ENCODE peak calls at places on chromosomes 16 and 17, in eight cellular contexts. D, M, Q, S, H, O, W and K are unnamed samples.

GRCh38 chr17:60354223-60354622 is 37.7 kb downstream of the USP32 start:
- DNase-seq in D (no peak), M (no peak), Q (no peak), S (peak; percentile 88), H (peak; percentile 81), O (no peak), W (no peak), K (no peak)

GRCh38 chr17:38604479-38605229 is 1.1 kb downstream of the SRCIN1 start:
- DNase-seq in D (no peak), M (peak; percentile 26), Q (peak; percentile 13), S (no peak), H (no peak), O (no peak), W (no peak), K (no peak)

GRCh38 chr16:12090162-12090552 is 113.6 kb downstream of the SNX29 start:
- DNase-seq in D (peak; percentile 26), M (no peak), Q (no peak), S (no peak), H (no peak), O (peak; percentile 57), W (no peak), K (peak; percentile 12)

GRCh38 chr16:87945351-87946042 is 5.7 kb upstream of the BANP start:
- DNase-seq in D (no peak), M (peak; percentile 71), Q (no peak), S (peak; percentile 69), H (no peak), O (peak; percentile 89), W (no peak), K (peak; percentile 83)

GRCh38 chr16:17951273-17951845 is 385.2 kb downstream of the NPIPA8 start:
- DNase-seq in D (no peak), M (no peak), Q (no peak), S (no peak), H (peak; percentile 6), O (no peak), W (no peak), K (no peak)

GRCh38 chr17:78759203-78759968 is 22.7 kb downstream of the CYTH1 start:
- DNase-seq in D (peak; percentile 52), M (peak; percentile 75), Q (peak; percentile 79), S (peak; percentile 61), H (no peak), O (peak; percentile 77), W (no peak), K (peak; percentile 88)

GRCh38 chr17:72539981-72540897 is 419.4 kb downstream of the SOX9 start:
- DNase-seq in D (peak; percentile 75), M (peak; percentile 73), Q (peak; percentile 21), S (peak; percentile 55), H (peak; percentile 64), O (peak; percentile 85), W (peak; percentile 56), K (peak; percentile 84)

GRCh38 chr17:37570527-37571093 is 38.6 kb downstream of the SYNRG start:
- DNase-seq in D (no peak), M (peak; percentile 62), Q (peak; percentile 8), S (peak; percentile 59), H (peak; percentile 76), O (peak; percentile 66), W (peak; percentile 69), K (no peak)

GRCh38 chr16:10992112-10992511 is 47.7 kb downstream of the CLEC16A start:
- DNase-seq in D (no peak), M (no peak), Q (no peak), S (peak; percentile 75), H (peak; percentile 72), O (no peak), W (no peak), K (no peak)

GRCh38 chr17:40092581-40092980 is 7.8 kb downstream of the NR1D1 start:
- DNase-seq in D (no peak), M (no peak), Q (no peak), S (no peak), H (no peak), O (no peak), W (no peak), K (no peak)

GRCh38 chr17:50344712-50345380 is 1.1 kb upstream of the XYLT2 start:
- DNase-seq in D (no peak), M (peak; percentile 36), Q (no peak), S (no peak), H (no peak), O (no peak), W (no peak), K (no peak)

GRCh38 chr17:57366177-57366557 is 109.8 kb downstream of the MSI2 start:
- DNase-seq in D (no peak), M (no peak), Q (no peak), S (no peak), H (no peak), O (no peak), W (no peak), K (no peak)

GRCh38 chr16:530111-530817 is 2.8 kb downstream of the CAPN15 start:
- DNase-seq in D (no peak), M (peak; percentile 64), Q (no peak), S (no peak), H (no peak), O (no peak), W (no peak), K (no peak)

GRCh38 chr17:66753126-66753920 is 81.6 kb upstream of the CACNG5 start:
- DNase-seq in D (no peak), M (no peak), Q (no peak), S (no peak), H (no peak), O (no peak), W (no peak), K (no peak)

GRCh38 chr16:1715220-1715619 is 9.2 kb downstream of the MAPK8IP3 start:
- DNase-seq in D (no peak), M (no peak), Q (no peak), S (no peak), H (no peak), O (no peak), W (no peak), K (no peak)

GRCh38 chr17:4895676-4896331 is 3.5 kb upstream of the C17orf107 start:
- DNase-seq in D (no peak), M (no peak), Q (no peak), S (no peak), H (no peak), O (no peak), W (no peak), K (no peak)

GRCh38 chr16:68762996-68763756 is 26.1 kb downstream of the CDH1 start:
- DNase-seq in D (no peak), M (no peak), Q (no peak), S (no peak), H (peak; percentile 26), O (no peak), W (no peak), K (no peak)

GRCh38 chr16:140175-140857 is 1.8 kb upstream of the NPRL3 start:
- DNase-seq in D (no peak), M (no peak), Q (no peak), S (no peak), H (no peak), O (no peak), W (no peak), K (no peak)

GRCh38 chr17:21686165-21687015 is 5.9 kb upstream of the KCNJ18 start:
- DNase-seq in D (no peak), M (no peak), Q (no peak), S (no peak), H (no peak), O (no peak), W (no peak), K (no peak)

GRCh38 chr17:63833741-63834373 is 6.4 kb upstream of the FTSJ3 start:
- DNase-seq in D (no peak), M (no peak), Q (no peak), S (no peak), H (no peak), O (no peak), W (no peak), K (no peak)

GRCh38 chr16:57367111-57367752 is 5.1 kb upstream of the CX3CL1 start:
- DNase-seq in D (no peak), M (no peak), Q (no peak), S (peak; percentile 11), H (peak; percentile 46), O (no peak), W (no peak), K (no peak)